ENCODE peak calls at places on chromosomes 13 and 19, in seven cellular contexts. H is neural crest cell; W is upper lobe of left lung; Q is GF-D8; F is hippocampal formation; J is germinal center; X is activated CD8-positive, alpha-beta memory T cell treated with anti-CD3 and anti-CD28 coated beads for 4 hours. U is an unnamed sample.

GRCh38 chr19:1266116-1266817 is 2.9 kb upstream of the CIRBP start:
- DNase-seq in F (no peak), Q (peak; percentile 51), X (peak; percentile 68), J (peak; percentile 86), H (peak; percentile 56), W (peak; percentile 95), U (no peak)

GRCh38 chr19:57688011-57688763 is 6.4 kb downstream of the ZNF551 start:
- DNase-seq in Q (no peak), J (no peak), F (no peak), W (no peak), H (no peak), X (no peak), U (no peak)

GRCh38 chr19:2494084-2494446 is 18.1 kb downstream of the GADD45B start:
- DNase-seq in X (no peak), F (no peak), H (no peak), W (no peak), J (no peak), Q (no peak), U (no peak)

GRCh38 chr13:112747256-112747655 is 57.4 kb downstream of the ATP11A start:
- DNase-seq in W (no peak), F (peak; percentile 17), H (no peak), Q (no peak), X (no peak), J (no peak), U (no peak)

GRCh38 chr19:50266896-50267295 is 62.3 kb downstream of the KCNC3 start:
- DNase-seq in J (peak; percentile 82), Q (no peak), W (no peak), X (no peak), F (no peak), H (no peak), U (no peak)

GRCh38 chr13:91375119-91375729 is 23.2 kb upstream of the GPC5 start:
- DNase-seq in W (no peak), X (no peak), J (peak; percentile 73), Q (no peak), H (no peak), F (peak; percentile 3), U (no peak)

GRCh38 chr13:111621164-111621563 is 300.7 kb downstream of the TEX29 start:
- DNase-seq in W (peak; percentile 12), H (no peak), F (no peak), X (no peak), J (no peak), Q (no peak), U (no peak)

GRCh38 chr13:111521691-111522229 is 201.3 kb downstream of the TEX29 start:
- DNase-seq in Q (no peak), X (no peak), F (no peak), W (no peak), J (no peak), H (no peak), U (no peak)

GRCh38 chr13:30364876-30365275 is 57.4 kb upstream of the UBE2L5 start:
- DNase-seq in J (no peak), H (no peak), X (no peak), W (no peak), F (no peak), Q (no peak), U (no peak)

GRCh38 chr19:13842294-13843103 is 34.4 kb upstream of the NANOS3 start:
- DNase-seq in Q (no peak), X (peak; percentile 59), F (no peak), J (peak; percentile 60), W (peak; percentile 88), H (no peak), U (peak; percentile 8)

GRCh38 chr13:89066868-89067466 is 1395.8 kb downstream of the SLITRK5 start:
- DNase-seq in J (no peak), F (peak; percentile 63), H (peak; percentile 14), Q (no peak), X (no peak), W (no peak), U (no peak)